ENCODE peak calls at places on chromosome 18, in six cellular contexts. M, S, N, E, Z and L are unnamed samples.

GRCh38 chr18:66317243-66318090 is 286.4 kb downstream of the CDH19 start:
- DNase-seq in S (no peak), N (no peak), E (no peak), Z (no peak), M (no peak), L (no peak)

GRCh38 chr18:56368066-56368465 is 270.3 kb downstream of the TXNL1 start:
- DNase-seq in S (no peak), M (no peak), E (no peak), N (no peak), Z (no peak), L (no peak)

GRCh38 chr18:70553245-70553960 is 264.6 kb downstream of the SOCS6 start:
- DNase-seq in N (no peak), M (no peak), S (no peak), E (no peak), Z (no peak), L (no peak)

GRCh38 chr18:3224223-3224622 is 4.5 kb upstream of the MYOM1 start:
- DNase-seq in S (no peak), Z (no peak), N (peak), M (no peak), E (no peak), L (no peak)

GRCh38 chr18:21342372-21342771 is 100.3 kb downstream of the GREB1L start:
- DNase-seq in M (no peak), E (no peak), Z (no peak), S (no peak), N (no peak), L (no peak)

GRCh38 chr18:9808190-9808529 is 77.6 kb upstream of the TXNDC2 start:
- DNase-seq in M (no peak), N (no peak), Z (no peak), E (no peak), S (no peak), L (no peak)

GRCh38 chr18:55489742-55490055 is 98.3 kb downstream of the TCF4 start:
- DNase-seq in N (no peak), S (no peak), E (peak), Z (no peak), M (no peak), L (no peak)

GRCh38 chr18:77203071-77203470 is 46.6 kb upstream of the GALR1 start:
- DNase-seq in N (no peak), Z (peak), M (no peak), S (no peak), E (peak), L (no peak)

GRCh38 chr18:2978208-2978607 is 34.7 kb downstream of the LPIN2 start:
- DNase-seq in E (no peak), S (no peak), Z (no peak), M (no peak), N (no peak), L (no peak)

GRCh38 chr18:74264303-74265020 is 27.3 kb downstream of the CYB5A start:
- DNase-seq in S (no peak), M (no peak), E (no peak), Z (no peak), N (no peak), L (no peak)

GRCh38 chr18:26777316-26778053 is 88.0 kb downstream of the AQP4 start:
- DNase-seq in N (peak), Z (peak), M (no peak), E (no peak), S (no peak), L (no peak)

GRCh38 chr18:63224574-63224973 is 95.0 kb downstream of the BCL2 start:
- DNase-seq in Z (no peak), E (no peak), N (no peak), S (no peak), M (no peak), L (no peak)

GRCh38 chr18:76130845-76131244 is 364.2 kb downstream of the ZNF516 start:
- DNase-seq in Z (no peak), M (no peak), N (peak), S (no peak), E (peak), L (no peak)

GRCh38 chr18:76131738-76132137 is 363.3 kb downstream of the ZNF516 start:
- DNase-seq in Z (no peak), N (peak), M (no peak), S (no peak), E (peak), L (no peak)

GRCh38 chr18:76121049-76121448 is 374.0 kb downstream of the ZNF516 start:
- DNase-seq in Z (no peak), N (no peak), E (no peak), M (no peak), S (no peak), L (no peak)

GRCh38 chr18:76126327-76126726 is 368.7 kb downstream of the ZNF516 start:
- DNase-seq in E (no peak), N (no peak), S (no peak), M (no peak), Z (no peak), L (no peak)
- TF ChIP-seq CTCF in E (no peak), N (no peak), S (no peak), M (no peak), Z (no peak), L (no peak)

GRCh38 chr18:78935406-78935805 is 44.2 kb upstream of the SALL3 start:
- DNase-seq in E (no peak), M (no peak), S (no peak), Z (no peak), N (no peak), L (no peak)
- TF ChIP-seq CTCF in E (no peak), M (no peak), S (no peak), Z (no peak), N (no peak), L (no peak)

GRCh38 chr18:12308386-12309100 is 502 bp downstream of the TUBB6 start:
- DNase-seq in N (peak), M (peak), S (peak), E (peak), Z (peak), L (peak)

GRCh38 chr18:12306752-12307151 is 1.3 kb upstream of the TUBB6 start:
- DNase-seq in Z (no peak), N (no peak), E (no peak), M (no peak), S (peak), L (no peak)

GRCh38 chr18:12309683-12310198 is 1.7 kb downstream of the TUBB6 start:
- DNase-seq in N (no peak), E (peak), S (no peak), Z (no peak), M (no peak), L (no peak)

GRCh38 chr18:12307251-12307736 is 747 bp upstream of the TUBB6 start:
- DNase-seq in M (no peak), N (no peak), E (peak), S (peak), Z (peak), L (no peak)

DNA sequence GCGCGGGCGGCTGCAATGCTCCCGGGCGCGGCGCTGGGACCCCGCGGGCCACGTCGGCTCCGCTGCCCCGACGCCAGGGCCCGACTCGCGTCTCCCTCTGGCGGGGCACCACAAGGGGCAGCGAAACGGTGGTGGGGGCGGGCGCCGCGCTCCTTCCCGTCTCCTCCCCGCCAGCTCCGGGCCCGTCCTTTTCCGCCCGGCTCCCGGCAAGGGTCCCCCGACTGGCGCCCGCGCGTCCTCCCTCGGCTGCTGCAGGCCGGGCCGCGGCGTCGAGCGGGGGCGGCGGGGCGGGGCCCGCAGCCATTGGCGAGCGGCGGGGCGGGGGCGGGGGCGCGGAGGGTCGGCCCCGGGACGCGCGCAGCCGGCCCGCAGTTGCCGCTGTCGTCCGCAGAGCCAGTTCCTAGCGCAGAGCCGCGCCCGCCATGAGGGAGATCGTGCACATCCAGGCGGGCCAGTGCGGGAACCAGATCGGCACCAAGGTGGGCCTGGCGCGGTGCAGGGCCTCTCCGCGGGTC is at the start of gene TUBB6:
- DNase-seq in S (peak), E (peak), M (peak), N (no peak), Z (peak), L (peak)
- TF ChIP-seq CTCF in S (no peak), E (no peak), M (no peak), N (no peak), Z (no peak), L (no peak)

GRCh38 chr18:49904871-49905555 is 91.7 kb upstream of the ACAA2 start:
- DNase-seq in E (no peak), Z (no peak), N (no peak), S (no peak), M (no peak), L (no peak)

GRCh38 chr18:49901862-49902340 is 88.6 kb upstream of the ACAA2 start:
- DNase-seq in M (no peak), E (no peak), Z (no peak), S (no peak), N (no peak), L (no peak)

GRCh38 chr18:49894827-49895226 is 81.5 kb upstream of the ACAA2 start:
- DNase-seq in E (no peak), Z (no peak), S (no peak), M (no peak), N (no peak), L (no peak)

GRCh38 chr18:49898421-49898820 is 85.1 kb upstream of the ACAA2 start:
- DNase-seq in M (peak), S (peak), Z (peak), E (peak), N (no peak), L (no peak)

GRCh38 chr18:49899647-49900330 is 86.5 kb upstream of the ACAA2 start:
- DNase-seq in E (no peak), S (no peak), N (no peak), M (no peak), Z (no peak), L (no peak)
- TF ChIP-seq CTCF in E (no peak), S (no peak), N (no peak), M (no peak), Z (peak), L (no peak)

GRCh38 chr18:22377769-22378168 is 39.9 kb downstream of the CTAGE1 start:
- DNase-seq in Z (no peak), E (no peak), S (no peak), N (no peak), M (no peak), L (no peak)

DNA sequence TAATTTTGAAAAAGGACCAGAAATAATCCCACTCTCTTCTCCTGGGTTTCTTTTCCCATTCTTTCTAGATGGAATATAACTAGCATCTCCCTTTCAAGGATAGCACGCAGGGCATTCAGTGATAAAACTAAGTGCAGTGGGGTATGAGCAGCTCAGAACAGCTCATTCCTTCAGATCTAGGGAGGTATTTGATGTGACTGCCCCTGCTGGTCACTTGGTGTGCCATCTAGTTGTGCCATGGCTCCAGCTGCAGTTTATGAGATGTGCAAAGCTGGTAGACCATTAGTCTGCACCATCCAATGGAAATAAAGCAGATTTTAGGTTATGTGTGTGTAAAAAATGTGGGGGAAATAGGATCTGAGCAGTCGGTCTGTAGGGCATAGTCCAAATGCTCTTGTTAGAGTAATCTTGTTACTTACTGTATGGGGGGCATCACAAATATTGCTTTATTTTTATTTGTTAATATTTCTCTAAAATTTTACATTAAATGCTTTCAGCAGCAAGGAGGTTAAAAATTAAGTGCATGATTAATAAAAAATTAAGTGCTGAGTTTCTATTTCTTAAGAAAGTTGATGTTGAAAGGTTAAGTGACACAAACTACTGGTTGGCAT is 38.9 kb downstream of the CTAGE1 start:
- DNase-seq in E (peak), M (peak), Z (peak), N (no peak), S (no peak), L (no peak)
- TF ChIP-seq CTCF in E (peak), M (peak), Z (peak), N (no peak), S (peak), L (peak)

DNA sequence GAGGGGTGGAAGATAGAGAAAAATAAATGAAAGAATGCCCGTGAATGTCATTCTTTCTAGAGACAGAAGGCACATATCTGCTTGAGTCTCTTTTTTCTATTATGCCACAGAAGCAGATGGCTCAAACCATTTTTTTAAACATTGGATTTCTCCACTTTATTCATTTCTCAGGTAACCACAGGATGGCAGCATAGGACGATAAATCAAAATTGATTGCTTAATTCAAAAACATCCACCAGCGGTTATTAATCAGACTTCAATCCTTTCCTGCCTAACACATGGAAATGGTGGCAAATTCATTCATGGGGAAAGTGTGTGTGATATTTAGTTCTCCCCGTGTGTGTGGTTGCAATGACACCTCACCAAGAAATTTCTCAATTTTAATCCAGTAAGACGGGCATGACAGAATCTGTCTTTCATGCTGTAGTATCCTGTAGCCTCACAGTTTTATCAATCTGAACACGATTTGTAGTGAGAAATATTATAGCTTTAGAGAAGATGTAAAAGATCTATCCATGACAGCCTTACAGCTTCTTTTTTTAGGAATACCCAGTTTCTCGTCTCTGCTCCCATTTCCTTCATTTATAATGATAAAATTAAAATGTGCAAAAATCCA is 72.2 kb downstream of the DSC3 start:
- DNase-seq in Z (peak), M (no peak), S (no peak), N (no peak), E (peak), L (no peak)
- TF ChIP-seq CTCF in Z (peak), M (peak), S (no peak), N (no peak), E (no peak), L (no peak)

DNA sequence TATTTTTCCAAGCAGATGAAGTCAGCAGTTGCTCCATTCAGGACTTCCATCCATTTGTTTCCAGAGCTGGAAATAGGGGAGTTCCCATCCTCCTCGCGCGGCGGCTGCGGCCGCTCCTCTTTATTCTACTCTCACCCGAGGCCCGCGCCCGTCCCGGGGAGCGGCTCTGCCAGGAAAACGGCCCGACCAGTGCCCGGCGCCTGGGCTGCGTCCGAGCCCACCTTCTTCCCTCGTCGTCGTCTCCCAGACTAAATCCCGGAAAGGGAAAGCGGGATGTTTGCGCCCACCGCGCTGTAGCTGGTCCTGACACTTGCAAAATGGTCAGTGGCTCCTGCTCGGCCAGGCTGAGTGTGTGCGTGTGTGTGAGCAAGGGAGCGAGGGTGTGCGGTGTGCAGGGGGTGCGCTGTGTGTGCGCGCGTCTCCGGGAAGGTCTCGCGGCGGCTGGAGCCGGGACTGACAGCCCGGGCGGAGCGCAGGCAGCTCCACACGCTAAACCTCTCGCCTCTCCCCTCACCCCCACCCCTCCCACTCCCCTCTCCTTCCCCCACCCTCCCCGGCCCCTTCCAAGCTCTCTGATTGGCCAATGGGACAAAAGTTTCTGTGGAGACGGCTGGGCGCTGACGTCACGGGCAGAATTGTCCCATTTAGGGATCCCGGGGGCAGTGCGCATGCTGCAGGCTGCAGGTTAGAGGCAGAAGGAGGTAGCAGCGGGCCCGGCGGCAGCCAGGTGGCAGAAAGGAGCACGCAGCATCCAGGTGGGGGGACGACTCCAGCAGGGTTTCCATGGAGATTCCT is at the start of gene NOL4:
- DNase-seq in N (no peak), M (peak), Z (peak), E (peak), S (peak), L (no peak)
- TF ChIP-seq CTCF in N (no peak), M (peak), Z (no peak), E (no peak), S (no peak), L (no peak)

GRCh38 chr18:44679056-44679911 is 1.4 kb upstream of the SETBP1 start:
- DNase-seq in M (peak), N (peak), Z (peak), S (peak), E (peak), L (peak)
- TF ChIP-seq CTCF in M (peak), N (peak), Z (peak), S (peak), E (peak), L (peak)

DNA sequence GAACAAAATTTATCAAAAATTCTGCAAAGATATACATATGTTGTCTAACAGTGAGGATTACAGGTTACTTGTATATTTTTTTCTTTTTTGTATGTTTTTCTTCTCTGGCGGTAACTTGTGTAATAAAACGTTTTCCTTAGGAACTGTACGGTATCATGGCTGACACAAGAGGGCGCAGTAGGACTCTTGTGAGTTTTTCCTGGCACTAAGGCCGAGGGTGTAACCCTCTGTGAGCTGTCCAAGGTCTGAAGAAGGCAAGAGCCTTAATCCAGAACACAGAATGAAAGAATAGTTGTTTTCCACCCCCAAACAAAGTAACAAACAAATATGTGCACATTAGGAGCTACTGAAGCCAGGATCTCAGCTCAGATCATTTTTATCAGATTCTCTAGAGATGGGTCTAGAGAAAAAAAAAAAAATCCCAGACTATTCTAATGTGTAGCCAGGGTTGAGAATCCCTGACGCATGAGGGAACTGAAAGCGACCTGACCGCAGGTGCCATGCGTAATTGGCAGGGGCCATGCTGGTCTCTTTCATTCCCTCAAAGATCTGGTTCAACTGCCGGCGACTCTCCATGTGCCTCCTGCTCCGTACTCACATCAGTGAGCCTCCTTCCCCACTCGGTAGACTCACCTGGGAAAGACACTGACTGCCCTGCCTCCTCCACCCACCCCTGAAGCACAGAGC is 27.0 kb downstream of the TMEM200C start:
- DNase-seq in Z (peak), E (peak), M (peak), S (peak), N (no peak), L (peak)
- TF ChIP-seq CTCF in Z (peak), E (peak), M (peak), S (peak), N (peak), L (peak)